ENCODE peak calls at places on chromosomes 13 and 19, in eight cellular contexts. M, B, Y, L, R, T, N and E are unnamed samples.

GRCh38 chr13:111917086-111917485 is 149.9 kb upstream of the SOX1 start:
- DNase-seq in N (no peak), Y (no peak), B (no peak), T (no peak), M (no peak), L (no peak), R (no peak), E (no peak)

GRCh38 chr13:51502206-51502651 is 49.4 kb upstream of the INTS6 start:
- DNase-seq in T (no peak), N (no peak), Y (no peak), R (no peak), L (no peak), M (no peak), B (no peak), E (no peak)

GRCh38 chr13:91722267-91722884 is 324.0 kb downstream of the GPC5 start:
- DNase-seq in B (no peak), Y (peak; percentile 50), L (peak; percentile 15), N (peak; percentile 26), R (no peak), M (no peak), T (peak; percentile 52), E (no peak)

GRCh38 chr13:28329395-28330158 is 165.4 kb downstream of the FLT1 start:
- DNase-seq in L (peak; percentile 97), T (no peak), B (peak; percentile 20), N (no peak), Y (peak; percentile 94), M (no peak), R (no peak), E (peak; percentile 84)

GRCh38 chr19:15318241-15318691 is 14.1 kb downstream of the BRD4 start:
- DNase-seq in Y (no peak), T (no peak), L (no peak), R (no peak), M (no peak), B (no peak), N (no peak), E (no peak)

GRCh38 chr19:14248578-14249011 is 42.6 kb upstream of the ADGRL1 start:
- DNase-seq in M (peak; percentile 35), N (peak; percentile 8), R (no peak), T (peak; percentile 84), B (peak; percentile 45), Y (peak; percentile 74), L (no peak), E (no peak)

GRCh38 chr19:20422216-20422615 is 143.4 kb downstream of the ZNF737 start:
- DNase-seq in Y (no peak), B (no peak), T (peak; percentile 5), L (no peak), N (no peak), M (no peak), R (no peak), E (no peak)

GRCh38 chr19:32475393-32475792 is 69.8 kb downstream of the DPY19L3 start:
- DNase-seq in T (no peak), B (no peak), N (no peak), Y (no peak), M (no peak), R (no peak), L (no peak), E (no peak)

GRCh38 chr13:23619073-23619855 is 49.1 kb downstream of the TNFRSF19 start:
- DNase-seq in M (no peak), Y (no peak), B (no peak), T (no peak), N (no peak), L (no peak), R (no peak), E (no peak)

GRCh38 chr19:8592231-8593009 is 15.2 kb upstream of the MYO1F start:
- DNase-seq in T (peak; percentile 99), R (peak; percentile 95), L (peak; percentile 99), N (peak; percentile 94), M (peak; percentile 90), B (peak; percentile 100), Y (peak; percentile 98), E (peak; percentile 79)

GRCh38 chr19:10872551-10873107 is 1.3 kb downstream of the CARM1 start:
- DNase-seq in B (no peak), M (no peak), N (no peak), T (no peak), R (no peak), Y (no peak), L (no peak), E (no peak)

GRCh38 chr19:44820648-44821609 is 12.0 kb downstream of the BCAM start:
- DNase-seq in L (peak; percentile 20), M (no peak), R (no peak), N (no peak), T (no peak), B (peak; percentile 59), Y (peak; percentile 59), E (no peak)

GRCh38 chr13:100338265-100338664 is 249.4 kb downstream of the PCCA start:
- DNase-seq in Y (no peak), L (no peak), N (no peak), R (no peak), T (no peak), B (no peak), M (no peak), E (no peak)

GRCh38 chr13:40640845-40641458 is 25.5 kb downstream of the FOXO1 start:
- DNase-seq in L (no peak), Y (no peak), R (no peak), N (no peak), B (no peak), M (no peak), T (no peak), E (no peak)

GRCh38 chr19:29623726-29624488 is 17.8 kb downstream of the POP4 start:
- DNase-seq in N (no peak), Y (no peak), T (no peak), L (no peak), R (no peak), M (peak; percentile 25), B (no peak), E (no peak)

GRCh38 chr13:33578786-33579185 is 239.2 kb upstream of the RFC3 start:
- DNase-seq in Y (peak; percentile 26), R (no peak), T (no peak), B (no peak), N (peak; percentile 19), L (peak; percentile 14), M (no peak), E (no peak)

GRCh38 chr19:12946092-12946845 is 607 bp downstream of the RAD23A start:
- DNase-seq in B (peak; percentile 63), N (peak; percentile 58), L (peak; percentile 83), Y (peak; percentile 87), R (peak; percentile 41), T (peak; percentile 91), M (peak; percentile 74), E (peak; percentile 54)

GRCh38 chr19:38686530-38686888 is 39.1 kb downstream of the ACTN4 start:
- DNase-seq in Y (no peak), N (no peak), R (peak; percentile 57), L (no peak), T (no peak), B (no peak), M (peak; percentile 37), E (no peak)

GRCh38 chr19:53394522-53394973 is 401 bp upstream of the ZNF765 start:
- DNase-seq in N (no peak), R (no peak), T (peak; percentile 65), Y (no peak), M (peak; percentile 28), L (no peak), B (peak; percentile 46), E (no peak)

GRCh38 chr13:41383400-41383799 is 72.3 kb downstream of the NAA16 start:
- DNase-seq in M (no peak), Y (peak; percentile 14), T (no peak), B (no peak), L (no peak), N (no peak), R (no peak), E (no peak)

GRCh38 chr13:90447735-90448103 is 899.8 kb upstream of the MIR17HG start:
- DNase-seq in N (peak; percentile 81), T (no peak), Y (peak; percentile 53), B (no peak), R (no peak), M (no peak), L (peak; percentile 44), E (peak; percentile 22)

GRCh38 chr13:110624766-110625756 is 9.7 kb downstream of the NAXD start:
- DNase-seq in T (no peak), R (no peak), M (no peak), Y (no peak), B (no peak), L (no peak), N (no peak), E (no peak)

GRCh38 chr19:11535792-11536595 is 2.7 kb upstream of the CNN1 start:
- DNase-seq in B (peak; percentile 96), L (peak; percentile 89), M (peak; percentile 93), N (peak; percentile 40), Y (peak; percentile 92), R (peak; percentile 80), T (peak; percentile 95), E (peak; percentile 43)

GRCh38 chr13:78562237-78562889 is 41.0 kb downstream of the POU4F1 start:
- DNase-seq in M (no peak), T (no peak), L (no peak), N (no peak), Y (no peak), B (no peak), R (no peak), E (no peak)
- H3K4me3 ChIP-seq in M (no peak overlapping the region), T (no peak overlapping the region), L (no peak overlapping the region), N (no peak overlapping the region), Y (no peak overlapping the region), B (no peak overlapping the region), R (no peak overlapping the region), E (no peak overlapping the region)

GRCh38 chr19:46076951-46077814 is 36.4 kb upstream of the IGFL4 start:
- DNase-seq in T (peak; percentile 91), L (peak; percentile 76), B (no peak), N (peak; percentile 74), M (peak; percentile 57), R (no peak), Y (peak; percentile 87), E (peak; percentile 24)
- H3K4me3 ChIP-seq in T (peak overlapping the region; percentile 8), L (peak overlapping the region; percentile 39), B (peak overlapping the region; percentile 8), N (peak overlapping the region; percentile 34), M (peak overlapping the region; percentile 43), R (no peak overlapping the region), Y (peak overlapping the region; percentile 26), E (peak overlapping the region; percentile 16)

DNA sequence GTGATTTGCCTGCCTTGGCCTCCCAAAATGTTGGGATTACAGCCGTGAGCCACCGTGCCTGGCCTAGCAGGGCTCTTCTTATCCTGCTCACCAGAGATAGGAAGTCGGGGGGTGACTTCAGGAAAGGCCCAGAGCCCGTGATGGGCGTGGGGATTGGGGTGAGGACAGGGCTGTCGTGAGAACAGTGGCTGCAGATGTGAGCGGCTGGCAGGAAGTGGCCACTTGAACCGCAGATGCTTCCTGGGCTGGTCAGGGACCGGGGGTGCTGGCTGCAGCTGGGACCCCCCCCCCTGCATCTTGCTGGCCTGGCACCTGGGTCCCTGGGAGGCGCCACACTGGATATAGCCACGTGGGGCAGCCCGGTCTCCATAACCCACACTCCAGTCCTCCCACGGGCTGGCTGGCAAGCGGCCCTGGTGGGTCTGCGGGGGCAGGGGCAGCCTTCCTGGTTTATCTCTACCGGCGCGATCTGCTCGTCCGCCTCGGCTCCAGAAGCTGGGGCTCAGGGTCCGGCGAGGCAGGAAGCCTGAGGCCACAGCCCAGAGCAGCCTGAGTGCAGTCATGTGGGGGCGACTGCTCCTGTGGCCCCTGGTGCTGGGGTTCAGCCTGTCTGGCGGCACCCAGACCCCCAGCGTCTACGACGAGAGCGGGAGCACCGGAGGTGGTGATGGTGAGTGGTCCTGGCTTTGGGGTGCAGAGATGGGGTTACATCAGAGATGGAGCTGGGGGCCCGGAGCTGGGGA is at the start of gene F2RL3:
- DNase-seq in R (no peak), B (peak; percentile 57), N (no peak), T (no peak), M (peak; percentile 70), Y (peak; percentile 46), L (peak; percentile 40), E (no peak)
- H3K4me3 ChIP-seq in R (no peak within 1 kb of the TSS), B (no peak within 1 kb of the TSS), N (no peak within 1 kb of the TSS), T (no peak within 1 kb of the TSS), M (no peak within 1 kb of the TSS), Y (no peak within 1 kb of the TSS), L (no peak within 1 kb of the TSS), E (no peak within 1 kb of the TSS)

GRCh38 chr19:43797556-43797955 is 4.7 kb downstream of the LYPD5 start:
- DNase-seq in M (no peak), T (no peak), L (no peak), Y (no peak), R (no peak), N (no peak), B (no peak), E (no peak)
- H3K4me3 ChIP-seq in M (no peak overlapping the region), T (no peak overlapping the region), L (no peak overlapping the region), Y (no peak overlapping the region), R (no peak overlapping the region), N (no peak overlapping the region), B (no peak overlapping the region), E (no peak overlapping the region)